ENCODE peak calls at places on chromosomes 3 and 15, in ten cellular contexts. X is RPMI8226; F is tibial artery; M is cardiac septum; D is activated T-helper 1 cell treated with Interleukin-2 at 50 U/mL for 16 hours; R is astrocyte of the spinal cord; K is ovary; C is stimulated activated CD4-positive, alpha-beta T cell treated with anti-CD3 and anti-CD28 coated beads, Interleukin-4, amount 100 ng/mL, for 4 hours; U is NCI-H345; B is astrocyte of the hippocampus. Q is an unnamed sample.

GRCh38 chr3:130783629-130784028 is 37.0 kb upstream of the PIK3R4 start:
- DNase-seq in X (no peak), F (no peak), M (no peak), D (no peak), R (peak), K (no peak), C (no peak), U (peak), B (peak), Q (no peak)

GRCh38 chr3:129934234-129935123 is 40.0 kb upstream of the TRH start:
- DNase-seq in X (peak), F (no peak), M (no peak), D (no peak), R (peak), K (peak), C (no peak), U (peak), B (peak), Q (peak)

GRCh38 chr3:27345045-27345444 is 24.1 kb downstream of the NEK10 start:
- DNase-seq in X (no peak), F (no peak), M (no peak), D (no peak), R (no peak), K (no peak), C (no peak), U (no peak), B (no peak), Q (no peak)

GRCh38 chr3:123834631-123835030 is 49.5 kb downstream of the MYLK start:
- DNase-seq in X (peak), F (no peak), M (no peak), D (no peak), R (peak), K (no peak), C (no peak), U (no peak), B (peak), Q (no peak)

GRCh38 chr3:147369671-147370123 is 36.6 kb downstream of the ZIC4 start:
- DNase-seq in X (no peak), F (no peak), M (no peak), D (no peak), R (peak), K (no peak), C (no peak), U (no peak), B (no peak), Q (peak)

GRCh38 chr3:129485681-129486056 is 42.8 kb upstream of the RHO start:
- DNase-seq in X (peak), F (peak), M (peak), D (no peak), R (peak), K (peak), C (no peak), U (no peak), B (peak), Q (peak)

GRCh38 chr3:45496550-45496949 is 98.0 kb upstream of the LIMD1 start:
- DNase-seq in X (no peak), F (no peak), M (no peak), D (no peak), R (no peak), K (peak), C (no peak), U (no peak), B (no peak), Q (no peak)

GRCh38 chr3:188772886-188773285 is 398.9 kb upstream of the TPRG1 start:
- DNase-seq in X (no peak), F (no peak), M (no peak), D (no peak), R (peak), K (no peak), C (no peak), U (no peak), B (peak), Q (no peak)

GRCh38 chr15:83654379-83655236 is 685 bp downstream of the ADAMTSL3 start:
- DNase-seq in X (no peak), F (peak), M (peak), D (no peak), R (no peak), K (peak), C (no peak), U (no peak), B (peak), Q (no peak)

GRCh38 chr3:167057586-167057985 is 322.5 kb downstream of the ZBBX start:
- DNase-seq in X (no peak), F (no peak), M (no peak), D (no peak), R (no peak), K (no peak), C (no peak), U (no peak), B (no peak), Q (no peak)

Q was measured in cerebellar cortex.